ENCODE peak calls at places on chromosomes 3 and 15, in nine cellular contexts. J is breast epithelium, M is testis, Z is dorsolateral prefrontal cortex, L is AG04450, I is H9, A is A549, F is body of pancreas, W is endodermal cell. X is an unnamed sample.

GRCh38 chr3:46517016-46517770 is 19.4 kb downstream of the RTP3 start:
- DNase-seq in I (no peak), A (no peak), M (no peak), W (no peak), F (no peak), J (no peak), L (no peak), Z (no peak), X (peak; percentile 64)

GRCh38 chr15:89052474-89052873 is 35.8 kb upstream of the ABHD2 start:
- DNase-seq in L (peak; percentile 83), I (no peak), M (no peak), A (no peak), Z (no peak), J (no peak), W (no peak), F (peak; percentile 37), X (no peak)

GRCh38 chr3:139310474-139310933 is 33.3 kb upstream of the MRPS22 start:
- DNase-seq in I (no peak), Z (no peak), A (no peak), W (no peak), L (peak; percentile 72), J (no peak), M (no peak), F (no peak), X (peak; percentile 36)

GRCh38 chr3:71010731-71011455 is 572.6 kb downstream of the FOXP1 start:
- DNase-seq in M (no peak), L (no peak), I (no peak), W (no peak), Z (no peak), A (no peak), F (no peak), J (no peak), X (no peak)

GRCh38 chr3:79558943-79559342 is 208.9 kb downstream of the ROBO1 start:
- DNase-seq in F (no peak), Z (no peak), W (no peak), A (no peak), M (no peak), I (no peak), J (no peak), L (no peak), X (no peak)

GRCh38 chr3:44913868-44914468 is 39.6 kb downstream of the TGM4 start:
- DNase-seq in A (peak; percentile 18), J (no peak), L (peak; percentile 52), M (peak; percentile 79), W (peak; percentile 93), F (peak; percentile 76), I (peak; percentile 85), Z (no peak), X (no peak)

GRCh38 chr3:123002100-123002748 is 25.3 kb downstream of the SEMA5B start:
- DNase-seq in M (no peak), J (no peak), F (no peak), A (no peak), L (no peak), W (peak; percentile 78), Z (no peak), I (no peak), X (no peak)

GRCh38 chr15:67803996-67804843 is 21.1 kb upstream of the SKOR1 start:
- DNase-seq in F (no peak), A (no peak), J (no peak), I (peak; percentile 68), M (peak; percentile 38), W (peak; percentile 87), Z (no peak), L (no peak), X (no peak)

GRCh38 chr15:60912984-60913697 is 316.0 kb downstream of the RORA start:
- DNase-seq in I (no peak), L (no peak), Z (no peak), F (no peak), M (peak; percentile 51), J (no peak), W (no peak), A (no peak), X (no peak)

GRCh38 chr15:76930831-76931396 is 635 bp upstream of the RCN2 start:
- DNase-seq in Z (no peak), W (no peak), J (no peak), F (no peak), A (no peak), L (no peak), M (no peak), I (no peak), X (no peak)

GRCh38 chr3:55075846-55076245 is 148.0 kb upstream of the LRTM1 start:
- DNase-seq in A (no peak), I (no peak), M (no peak), J (no peak), L (no peak), F (no peak), Z (no peak), W (no peak), X (no peak)

GRCh38 chr3:97949110-97949485 is 23.1 kb downstream of the RIOX2 start:
- DNase-seq in L (no peak), I (no peak), W (no peak), A (no peak), J (no peak), F (no peak), M (no peak), Z (no peak), X (no peak)

GRCh38 chr3:120171134-120171863 is 77.1 kb upstream of the GSK3B start:
- DNase-seq in F (no peak), I (no peak), M (peak; percentile 33), A (no peak), W (no peak), J (no peak), L (no peak), Z (no peak), X (no peak)

GRCh38 chr3:31577232-31577631 is 44.5 kb downstream of the STT3B start:
- DNase-seq in M (no peak), L (no peak), Z (no peak), I (no peak), J (no peak), F (no peak), W (no peak), A (no peak), X (no peak)

GRCh38 chr3:183907911-183908331 is 23.2 kb upstream of the PARL start:
- DNase-seq in F (no peak), A (no peak), J (no peak), M (no peak), L (no peak), I (no peak), Z (no peak), W (peak; percentile 66), X (no peak)

GRCh38 chr15:39192376-39192775 is 388.5 kb upstream of the THBS1 start:
- DNase-seq in W (no peak), A (no peak), I (no peak), M (no peak), L (no peak), F (no peak), J (no peak), Z (no peak), X (no peak)

GRCh38 chr3:94032187-94032586 is 3.8 kb upstream of the STX19 start:
- DNase-seq in L (peak; percentile 1), I (no peak), M (no peak), F (no peak), J (no peak), A (no peak), Z (no peak), W (no peak), X (no peak)

GRCh38 chr3:186476044-186476468 is 68.1 kb downstream of the CRYGS start:
- DNase-seq in A (no peak), L (no peak), F (peak; percentile 27), Z (peak; percentile 79), J (no peak), M (no peak), I (no peak), W (peak; percentile 52), X (no peak)

GRCh38 chr3:71132995-71133730 is 450.4 kb downstream of the FOXP1 start:
- DNase-seq in J (no peak), W (no peak), A (no peak), Z (no peak), M (no peak), F (no peak), I (no peak), L (no peak), X (no peak)

DNA sequence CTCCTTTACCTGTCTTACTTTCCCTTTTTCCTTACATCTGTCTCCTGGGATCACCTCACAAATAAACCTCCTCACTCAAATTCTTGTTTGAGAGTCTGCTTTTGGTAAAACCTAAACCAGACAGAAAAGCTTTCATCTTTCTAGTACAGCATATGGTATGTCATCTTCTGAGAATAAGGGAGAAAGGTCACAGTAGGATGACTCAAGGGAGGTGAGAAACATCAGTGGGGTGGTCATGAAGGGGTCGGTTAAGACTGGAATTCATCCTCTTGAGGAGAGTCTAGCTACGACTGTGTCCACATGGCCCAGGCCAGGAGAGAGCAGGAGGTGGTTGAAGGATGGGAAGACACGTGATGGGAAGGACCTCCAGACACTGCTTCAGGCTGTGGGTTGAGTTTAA is 34.8 kb upstream of the CCK start:
- DNase-seq in Z (no peak), J (no peak), A (no peak), W (no peak), M (no peak), L (no peak), I (no peak), F (no peak), X (no peak)
- H3K27ac ChIP-seq in Z (no peak overlapping the region), J (no peak overlapping the region), A (no peak overlapping the region), W (no peak overlapping the region), M (no peak overlapping the region), L (no peak overlapping the region), I (no peak overlapping the region), F (no peak overlapping the region), X (no peak overlapping the region)

GRCh38 chr3:100210777-100211145 is 50.0 kb upstream of the TBC1D23 start:
- DNase-seq in M (no peak), A (no peak), F (peak; percentile 9), W (no peak), Z (no peak), I (peak; percentile 56), J (no peak), L (peak; percentile 84), X (no peak)
- H3K27ac ChIP-seq in M (peak overlapping the region; percentile 22), A (no peak overlapping the region), F (no peak overlapping the region), W (peak overlapping the region; percentile 68), Z (peak overlapping the region; percentile 39), I (peak overlapping the region; percentile 66), J (peak overlapping the region; percentile 6), L (peak overlapping the region; percentile 84), X (no peak overlapping the region)

DNA sequence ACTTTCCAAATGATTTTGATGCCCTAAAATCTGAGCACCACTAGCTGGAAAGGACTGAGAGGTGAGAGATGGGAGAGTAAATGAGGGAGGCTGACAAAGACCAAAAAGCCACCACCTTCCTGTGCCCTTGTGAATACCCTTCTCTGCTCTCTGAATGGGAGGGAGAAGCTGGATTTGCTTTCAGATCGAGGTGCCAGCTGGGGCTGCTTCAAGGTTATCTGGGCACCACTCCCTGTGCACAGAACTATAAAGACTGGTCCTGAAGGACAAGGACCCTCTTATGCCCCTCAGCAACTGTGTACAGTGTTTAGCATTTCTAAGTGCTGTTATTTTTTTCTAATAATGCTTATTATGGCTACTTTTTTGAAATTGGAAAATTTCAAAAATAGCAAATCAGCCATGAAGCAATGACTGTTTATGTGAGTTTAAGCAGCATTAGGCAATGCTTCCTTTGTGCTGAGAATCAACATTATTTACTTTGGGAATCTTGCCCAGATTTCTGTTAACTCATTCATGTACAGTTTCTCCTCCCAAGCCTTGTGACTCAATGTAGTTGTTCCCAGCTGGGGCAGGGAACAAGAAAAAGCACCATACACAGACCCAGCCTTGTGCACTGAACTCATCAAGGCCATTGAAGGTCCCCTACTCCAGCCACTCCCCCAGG is 37.4 kb upstream of the CDV3 start:
- DNase-seq in Z (no peak), F (peak; percentile 58), W (no peak), A (peak; percentile 22), L (peak; percentile 88), I (no peak), M (peak; percentile 52), J (no peak), X (peak; percentile 66)
- H3K27ac ChIP-seq in Z (no peak overlapping the region), F (peak overlapping the region; percentile 55), W (no peak overlapping the region), A (peak overlapping the region; percentile 46), L (peak overlapping the region; percentile 97), I (no peak overlapping the region), M (no peak overlapping the region), J (no peak overlapping the region), X (peak overlapping the region; percentile 34)

GRCh38 chr3:195129072-195129643 is 141.8 kb downstream of the XXYLT1 start:
- DNase-seq in L (no peak), Z (no peak), W (no peak), F (no peak), J (no peak), I (no peak), M (no peak), A (no peak), X (no peak)
- H3K27ac ChIP-seq in L (no peak overlapping the region), Z (no peak overlapping the region), W (no peak overlapping the region), F (no peak overlapping the region), J (no peak overlapping the region), I (no peak overlapping the region), M (no peak overlapping the region), A (no peak overlapping the region), X (no peak overlapping the region)